ENCODE peak calls at places on chromosomes 3 and 15, in eight cellular contexts. W, I, P, T, E, O, B and K are unnamed samples.
A peak's percentile ranks its signal among the peaks of the same experiment; 100 is the strongest.

GRCh38 chr3:194994551-194994981 is 276.4 kb downstream of the XXYLT1 start:
- DNase-seq in W (no peak), I (no peak), O (no peak), E (no peak), P (peak; percentile 4), B (no peak), T (no peak), K (no peak)

GRCh38 chr3:150760431-150761200 is 2.4 kb downstream of the SIAH2 start:
- DNase-seq in W (no peak), E (no peak), O (no peak), B (no peak), T (peak; percentile 59), P (no peak), I (no peak), K (no peak)

GRCh38 chr3:51382947-51383578 is 2.0 kb upstream of the MANF start:
- DNase-seq in B (no peak), P (peak; percentile 29), T (no peak), I (no peak), O (no peak), W (no peak), E (peak; percentile 58), K (no peak)

GRCh38 chr3:58668247-58668646 is 1.7 kb upstream of the FAM3D start:
- DNase-seq in B (no peak), P (peak; percentile 81), T (no peak), E (no peak), O (no peak), I (no peak), W (no peak), K (peak; percentile 81)

GRCh38 chr3:69425249-69425648 is 39.4 kb upstream of the FRMD4B start:
- DNase-seq in P (peak; percentile 47), E (peak; percentile 52), T (peak; percentile 60), I (peak; percentile 65), W (peak; percentile 48), B (peak; percentile 33), O (no peak), K (peak; percentile 53)

GRCh38 chr15:89630974-89631901 is 24.0 kb downstream of the KIF7 start:
- DNase-seq in I (no peak), B (no peak), O (no peak), T (no peak), E (no peak), P (no peak), W (no peak), K (no peak)

GRCh38 chr15:39641187-39641889 is 60.5 kb downstream of the THBS1 start:
- DNase-seq in W (no peak), P (no peak), O (no peak), E (no peak), T (no peak), I (no peak), B (no peak), K (no peak)

GRCh38 chr3:170454468-170454867 is 35.8 kb downstream of the CLDN11 start:
- DNase-seq in T (no peak), B (no peak), E (no peak), P (no peak), O (no peak), I (no peak), W (no peak), K (no peak)

GRCh38 chr3:150005243-150006102 is 34.8 kb upstream of the PFN2 start:
- DNase-seq in E (no peak), P (no peak), T (no peak), I (peak; percentile 60), B (no peak), O (no peak), W (peak; percentile 41), K (no peak)

GRCh38 chr3:38150780-38151528 is 12.5 kb downstream of the MYD88 start:
- DNase-seq in P (no peak), B (no peak), W (no peak), I (no peak), E (no peak), T (peak; percentile 36), O (no peak), K (peak; percentile 6)

GRCh38 chr3:129836381-129837056 is 57.0 kb downstream of the TMCC1 start:
- DNase-seq in W (no peak), T (no peak), I (peak; percentile 53), O (no peak), E (no peak), P (no peak), B (peak; percentile 68), K (no peak)

GRCh38 chr3:31288641-31289100 is 244.1 kb upstream of the STT3B start:
- DNase-seq in T (no peak), B (peak; percentile 75), E (no peak), P (peak; percentile 52), W (peak; percentile 47), I (peak; percentile 67), O (no peak), K (no peak)

GRCh38 chr3:181333394-181333793 is 343.9 kb upstream of the DNAJC19 start:
- DNase-seq in I (no peak), B (no peak), O (no peak), T (no peak), P (no peak), W (no peak), E (no peak), K (no peak)

GRCh38 chr3:192273001-192273400 is 454.3 kb downstream of the FGF12 start:
- DNase-seq in B (no peak), I (no peak), P (no peak), W (no peak), T (no peak), O (no peak), E (no peak), K (no peak)

GRCh38 chr15:41930221-41930866 is 36.5 kb upstream of the SPTBN5 start:
- DNase-seq in B (no peak), W (peak; percentile 90), I (peak; percentile 55), E (no peak), P (peak; percentile 86), O (no peak), T (no peak), K (peak; percentile 71)

GRCh38 chr15:39466428-39466827 is 114.5 kb upstream of the THBS1 start:
- DNase-seq in W (no peak), E (no peak), P (peak; percentile 58), I (no peak), O (no peak), T (no peak), B (no peak), K (peak; percentile 38)